ENCODE peak calls at places on chromosome 12, in ten cellular contexts. R is neural progenitor cell, I is OCI-LY7, O is mammary epithelial cell, F is hepatocyte, E is fibroblast of lung, Z is MM.1S, W is astrocyte, P is GM23338, S is HCT116. A is an unnamed sample. For H3K79me2, the result is how much of the 10 kb centered on the place peaks cover.

GRCh38 chr12:96829354-96829753 is 77.7 kb upstream of the NEDD1 start:
- DNase-seq in R (no peak), I (no peak), O (no peak), F (no peak), E (no peak), Z (no peak), W (no peak), P (no peak), S (no peak), A (no peak)

GRCh38 chr12:27332407-27333310 is at the start of gene BMAL2:
- DNase-seq in R (peak), I (peak), O (peak), F (peak), E (peak), Z (peak), W (peak), P (peak), S (no peak), A (peak)

GRCh38 chr12:23493690-23494101 is 455.8 kb downstream of the SOX5 start:
- DNase-seq in R (no peak), I (no peak), O (no peak), F (no peak), E (no peak), Z (no peak), W (no peak), P (no peak), S (no peak), A (no peak)

GRCh38 chr12:58323676-58324075 is 382.3 kb downstream of the ATP23 start:
- DNase-seq in R (no peak), I (no peak), O (no peak), F (no peak), E (no peak), Z (no peak), W (no peak), P (no peak), S (no peak), A (no peak)

GRCh38 chr12:50195832-50196231 is 28.7 kb upstream of the CERS5 start:
- DNase-seq in R (no peak), I (no peak), O (no peak), F (no peak), E (no peak), Z (no peak), W (no peak), P (no peak), S (no peak), A (no peak)

GRCh38 chr12:30782316-30783173 is 27.8 kb upstream of the CAPRIN2 start:
- DNase-seq in R (no peak), I (no peak), O (no peak), F (no peak), E (no peak), Z (no peak), W (no peak), P (no peak), S (no peak), A (no peak)

GRCh38 chr12:66638666-66639065 is 40.2 kb downstream of the GRIP1 start:
- DNase-seq in R (no peak), I (no peak), O (no peak), F (no peak), E (no peak), Z (no peak), W (no peak), P (no peak), S (no peak), A (no peak)

GRCh38 chr12:132217371-132217770 is 73.1 kb downstream of the NOC4L start:
- DNase-seq in R (no peak), I (no peak), O (no peak), F (no peak), E (no peak), Z (no peak), W (no peak), P (no peak), S (no peak), A (no peak)

GRCh38 chr12:12506541-12506940 is 56.1 kb downstream of the DUSP16 start:
- DNase-seq in R (peak), I (no peak), O (no peak), F (peak), E (no peak), Z (no peak), W (no peak), P (peak), S (no peak), A (no peak)

GRCh38 chr12:25249951-25250738 is 584 bp downstream of the KRAS start:
- DNase-seq in R (peak), I (peak), O (no peak), F (peak), E (peak), Z (peak), W (no peak), P (peak), S (no peak), A (peak)

GRCh38 chr12:89072303-89073026 is 279.8 kb downstream of the DUSP6 start:
- DNase-seq in R (peak), I (no peak), O (no peak), F (no peak), E (no peak), Z (no peak), W (no peak), P (peak), S (no peak), A (no peak)

GRCh38 chr12:105359840-105360239 is 29.3 kb downstream of the C12orf75 start:
- DNase-seq in R (no peak), I (no peak), O (no peak), F (no peak), E (no peak), Z (no peak), W (no peak), P (no peak), S (no peak), A (no peak)

GRCh38 chr12:93441111-93441616 is 583 bp downstream of the UBE2N start:
- DNase-seq in R (peak), I (peak), O (no peak), F (peak), E (peak), Z (peak), W (no peak), P (peak), S (no peak), A (peak)

GRCh38 chr12:51887476-51888315 is at the start of gene ANKRD33:
- DNase-seq in R (peak), I (no peak), O (no peak), F (peak), E (no peak), Z (no peak), W (no peak), P (peak), S (no peak), A (no peak)

GRCh38 chr12:75747572-75747995 is 236.2 kb upstream of the KRR1 start:
- DNase-seq in R (no peak), I (no peak), O (peak), F (no peak), E (peak), Z (no peak), W (peak), P (no peak), S (no peak), A (no peak)

GRCh38 chr12:102093319-102093718 is 26.6 kb downstream of the NUP37 start:
- DNase-seq in R (no peak), I (no peak), O (no peak), F (no peak), E (peak), Z (no peak), W (peak), P (no peak), S (no peak), A (no peak)

GRCh38 chr12:93025145-93026103 is 96.3 kb upstream of the EEA1 start:
- DNase-seq in R (peak), I (peak), O (peak), F (peak), E (peak), Z (peak), W (peak), P (peak), S (peak), A (no peak)

GRCh38 chr12:133130808-133131128 is 341 bp downstream of the ZNF10 start:
- DNase-seq in R (no peak), I (no peak), O (no peak), F (peak), E (no peak), Z (no peak), W (no peak), P (no peak), S (no peak), A (peak)

GRCh38 chr12:64457036-64457435 is 5.1 kb downstream of the TBK1 start:
- DNase-seq in R (no peak), I (no peak), O (no peak), F (peak), E (no peak), Z (no peak), W (no peak), P (no peak), S (no peak), A (no peak)

GRCh38 chr12:81942588-81942987 is 183.4 kb upstream of the PPFIA2 start:
- DNase-seq in R (no peak), I (no peak), O (no peak), F (no peak), E (no peak), Z (peak), W (no peak), P (no peak), S (no peak), A (no peak)

GRCh38 chr12:108840605-108841328 is 16.6 kb downstream of the SSH1 start:
- DNase-seq in R (peak), I (no peak), O (no peak), F (no peak), E (peak), Z (no peak), W (peak), P (no peak), S (no peak), A (no peak)
- H3K27ac ChIP-seq in R (no peak), I (no peak), O (peak), F (peak), E (peak), Z (no peak), W (peak), P (peak), S (peak), A (no peak)

GRCh38 chr12:116050266-116050665 is 227.2 kb downstream of the MED13L start:
- DNase-seq in R (no peak), I (no peak), O (no peak), F (no peak), E (no peak), Z (peak), W (no peak), P (no peak), S (no peak), A (no peak)
- H3K79me2 ChIP-seq in R (half or more), I (under half), O (half or more), F (half or more), E (under half), Z (half or more), W (half or more), P (under half), S (half or more), A (half or more)

GRCh38 chr12:80632835-80633234 is 74.6 kb upstream of the MYF6 start:
- DNase-seq in R (peak), I (peak), O (peak), F (peak), E (no peak), Z (no peak), W (no peak), P (peak), S (no peak), A (no peak)
- TF ChIP-seq CTCF in R (peak), I (peak), O (peak), F (peak), E (peak), Z (peak), W (peak), P (peak), S (peak), A (peak)

DNA sequence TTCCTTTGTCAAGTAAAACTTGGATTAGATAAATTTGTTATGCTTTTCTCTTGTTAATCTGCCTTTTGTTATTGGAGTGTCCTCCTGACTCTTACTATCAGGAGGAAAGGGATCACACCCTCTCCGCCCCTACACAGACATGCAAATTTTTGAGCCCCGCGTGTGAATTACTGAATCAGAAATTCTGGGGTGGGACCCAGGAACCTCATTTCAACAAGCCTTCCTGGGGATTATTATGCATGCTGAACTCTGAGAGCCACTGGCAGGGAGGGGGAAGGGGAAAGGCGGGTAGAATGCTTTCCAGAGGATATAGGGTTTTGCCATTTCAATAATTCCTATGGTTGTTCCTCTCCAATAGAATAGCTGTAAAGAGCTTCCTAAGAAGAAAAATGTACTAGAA is 6.7 kb upstream of the NANOGNB start:
- DNase-seq in R (peak), I (no peak), O (no peak), F (no peak), E (no peak), Z (no peak), W (no peak), P (peak), S (no peak), A (no peak)
- H3K27ac ChIP-seq in R (no peak), I (no peak), O (no peak), F (no peak), E (no peak), Z (no peak), W (no peak), P (peak), S (no peak), A (no peak)

DNA sequence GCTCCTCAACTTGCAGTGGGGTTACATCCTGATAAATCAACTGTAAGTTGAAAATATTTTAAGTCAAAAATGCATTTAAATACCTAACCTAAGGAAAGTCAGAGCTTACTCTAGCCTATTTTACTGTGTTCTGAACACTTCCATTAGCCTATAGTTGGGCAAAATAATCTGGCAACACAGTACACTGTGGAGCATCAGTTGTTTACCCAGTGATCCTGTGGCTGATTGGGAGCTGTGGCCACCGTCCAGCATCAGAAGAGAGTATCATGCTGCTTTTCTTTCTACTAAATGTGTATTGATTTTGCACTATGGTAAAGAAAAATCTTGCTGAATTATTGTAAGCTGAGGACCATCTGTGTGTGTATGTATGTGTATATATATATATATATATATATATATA is 200.9 kb downstream of the CPNE8 start:
- DNase-seq in R (no peak), I (no peak), O (no peak), F (no peak), E (no peak), Z (no peak), W (no peak), P (no peak), S (no peak), A (no peak)
- H3K79me2 ChIP-seq in R (under half), I (under half), O (under half), F (under half), E (under half), Z (under half), W (under half), P (under half), S (under half), A (under half)

GRCh38 chr12:91954326-91954725 is 191.3 kb downstream of the BTG1 start:
- DNase-seq in R (no peak), I (no peak), O (no peak), F (no peak), E (no peak), Z (no peak), W (no peak), P (no peak), S (no peak), A (no peak)

GRCh38 chr12:91951571-91951970 is 194.1 kb downstream of the BTG1 start:
- DNase-seq in R (no peak), I (no peak), O (peak), F (no peak), E (peak), Z (no peak), W (peak), P (no peak), S (no peak), A (no peak)

GRCh38 chr12:91958816-91959215 is 186.8 kb downstream of the BTG1 start:
- DNase-seq in R (no peak), I (no peak), O (peak), F (peak), E (peak), Z (peak), W (peak), P (no peak), S (no peak), A (no peak)

GRCh38 chr12:91952916-91953315 is 192.7 kb downstream of the BTG1 start:
- DNase-seq in R (no peak), I (no peak), O (no peak), F (peak), E (no peak), Z (no peak), W (no peak), P (no peak), S (no peak), A (no peak)

DNA sequence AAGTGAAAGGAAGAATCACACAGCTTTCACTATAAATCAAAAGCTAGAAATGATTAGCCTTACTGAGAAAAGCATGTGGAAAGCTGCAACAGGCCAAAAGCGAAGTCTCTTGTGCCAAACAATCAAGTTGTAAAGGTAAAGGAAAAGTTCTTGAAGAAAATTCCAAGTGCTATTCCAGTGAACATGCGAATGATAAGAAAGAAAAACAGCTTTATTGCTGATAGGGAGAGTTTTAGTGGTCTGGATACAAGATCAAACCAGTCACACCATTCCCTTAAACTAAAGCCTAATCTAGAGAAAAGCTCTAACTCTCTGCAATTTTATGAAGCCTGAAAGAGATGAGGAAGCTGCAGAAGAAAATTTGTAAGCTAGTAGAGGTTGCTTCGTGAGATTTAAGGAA is 190.9 kb downstream of the BTG1 start:
- DNase-seq in R (no peak), I (no peak), O (no peak), F (no peak), E (no peak), Z (no peak), W (no peak), P (no peak), S (no peak), A (no peak)
- TF ChIP-seq CTCF in R (no peak), I (no peak), O (no peak), F (no peak), E (no peak), Z (no peak), W (no peak), P (no peak), S (no peak), A (no peak)

GRCh38 chr12:98066251-98066650 is 449.1 kb upstream of the TMPO start:
- DNase-seq in R (no peak), I (no peak), O (no peak), F (no peak), E (no peak), Z (no peak), W (no peak), P (no peak), S (no peak), A (no peak)
- H3K27ac ChIP-seq in R (no peak), I (no peak), O (no peak), F (no peak), E (no peak), Z (no peak), W (no peak), P (no peak), S (no peak), A (no peak)

DNA sequence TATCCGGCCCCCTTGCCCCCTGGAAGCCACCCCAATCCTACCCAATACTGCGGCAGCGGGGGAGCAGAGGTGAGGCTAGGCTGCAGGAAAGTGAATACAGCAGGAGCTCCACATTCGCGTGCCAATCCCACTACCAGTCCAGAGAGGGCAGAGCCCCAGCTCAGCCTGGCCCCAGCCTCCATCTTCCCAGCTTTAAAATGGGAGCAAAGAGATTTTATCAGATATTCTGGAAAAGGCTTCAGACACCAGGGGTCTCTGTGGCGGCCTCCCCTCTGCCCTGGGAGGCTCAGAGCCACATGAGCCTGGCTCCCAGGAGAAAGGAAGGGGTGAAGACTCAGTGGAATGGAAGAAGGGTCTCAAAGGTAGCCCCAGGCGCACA is 72.7 kb downstream of the NCOR2 start:
- DNase-seq in R (no peak), I (no peak), O (no peak), F (no peak), E (no peak), Z (no peak), W (no peak), P (no peak), S (no peak), A (no peak)
- H3K79me2 ChIP-seq in R (half or more), I (under half), O (half or more), F (half or more), E (under half), Z (half or more), W (half or more), P (half or more), S (under half), A (half or more)